ENCODE peak calls at places on chromosomes 13 and 19, in five cellular contexts. D is germinal center, W is HTR-8/SVneo, Z is left ventricle myocardium superior, C is AG10803. V is an unnamed sample.

GRCh38 chr19:41321600-41322270 is 11.8 kb downstream of the CCDC97 start:
- DNase-seq in D (no peak), W (peak), Z (peak), C (peak), V (peak)

GRCh38 chr19:45863840-45864628 is at the start of gene FOXA3:
- DNase-seq in D (peak), W (no peak), Z (peak), C (no peak), V (peak)

GRCh38 chr13:113119166-113119821 is 3.3 kb upstream of the F10 start:
- DNase-seq in D (no peak), W (no peak), Z (no peak), C (no peak), V (no peak)

GRCh38 chr19:11964858-11965645 is at the start of gene ZNF763:
- DNase-seq in D (peak), W (peak), Z (peak), C (peak), V (peak)

GRCh38 chr19:22144394-22144793 is 52.4 kb downstream of the ZNF676 start:
- DNase-seq in D (no peak), W (no peak), Z (no peak), C (no peak), V (no peak)

GRCh38 chr19:47411101-47411500 is 8.2 kb downstream of the MEIS3 start:
- DNase-seq in D (no peak), W (no peak), Z (no peak), C (no peak), V (no peak)

GRCh38 chr13:84430015-84430414 is 547.7 kb upstream of the SLITRK1 start:
- DNase-seq in D (no peak), W (peak), Z (no peak), C (peak), V (no peak)

GRCh38 chr13:105774739-105775460 is 760.6 kb downstream of the EFNB2 start:
- DNase-seq in D (no peak), W (no peak), Z (no peak), C (no peak), V (no peak)

GRCh38 chr19:46609511-46610412 is 8.6 kb downstream of the CALM3 start:
- DNase-seq in D (no peak), W (no peak), Z (peak), C (no peak), V (no peak)

GRCh38 chr13:67619346-67619745 is 389.2 kb upstream of the PCDH9 start:
- DNase-seq in D (no peak), W (no peak), Z (no peak), C (no peak), V (no peak)

GRCh38 chr13:49308977-49309408 is 61.3 kb downstream of the CDADC1 start:
- DNase-seq in D (no peak), W (no peak), Z (peak), C (no peak), V (no peak)

GRCh38 chr13:72384879-72385278 is 342.6 kb downstream of the MZT1 start:
- DNase-seq in D (no peak), W (no peak), Z (no peak), C (peak), V (peak)

GRCh38 chr19:7211191-7211988 is 82.8 kb downstream of the INSR start:
- DNase-seq in D (no peak), W (no peak), Z (peak), C (no peak), V (no peak)

GRCh38 chr19:1105873-1106840 is 2.4 kb downstream of the GPX4 start:
- DNase-seq in D (no peak), W (no peak), Z (no peak), C (peak), V (no peak)

GRCh38 chr19:1746401-1747284 is 6.7 kb upstream of the ONECUT3 start:
- DNase-seq in D (no peak), W (no peak), Z (no peak), C (peak), V (no peak)

GRCh38 chr13:51221674-51222509 is at the start of gene FAM124A:
- DNase-seq in D (peak), W (peak), Z (peak), C (peak), V (no peak)

GRCh38 chr19:38105574-38105973 is 118.4 kb downstream of the DPF1 start:
- DNase-seq in D (no peak), W (no peak), Z (no peak), C (no peak), V (no peak)

GRCh38 chr13:66835040-66835628 is 395.0 kb downstream of the PCDH9 start:
- DNase-seq in D (no peak), W (no peak), Z (peak), C (no peak), V (no peak)

GRCh38 chr19:1282588-1283206 is 3.0 kb upstream of the EFNA2 start:
- DNase-seq in D (no peak), W (no peak), Z (no peak), C (no peak), V (no peak)

GRCh38 chr19:6589711-6590457 is 1.1 kb downstream of the CD70 start:
- DNase-seq in D (peak), W (no peak), Z (no peak), C (no peak), V (no peak)

GRCh38 chr13:85009447-85009846 is 789.8 kb downstream of the SLITRK6 start:
- DNase-seq in D (no peak), W (no peak), Z (no peak), C (no peak), V (no peak)

GRCh38 chr13:104422668-104423067 is 1356.5 kb upstream of the SLC10A2 start:
- DNase-seq in D (no peak), W (no peak), Z (no peak), C (no peak), V (no peak)

GRCh38 chr13:49975826-49976225 is 21.0 kb upstream of the TRIM13 start:
- DNase-seq in D (no peak), W (no peak), Z (no peak), C (no peak), V (no peak)

GRCh38 chr13:101626925-101627555 is 174.6 kb downstream of the ITGBL1 start:
- DNase-seq in D (no peak), W (no peak), Z (no peak), C (no peak), V (no peak)

GRCh38 chr19:58395220-58395978 is at the start of gene RNF225:
- DNase-seq in D (no peak), W (no peak), Z (no peak), C (no peak), V (no peak)

GRCh38 chr19:18446811-18447359 is 9.0 kb upstream of the ISYNA1 start:
- DNase-seq in D (no peak), W (no peak), Z (no peak), C (no peak), V (no peak)

GRCh38 chr19:52335768-52336116 is 301 bp upstream of the ZNF610 start:
- DNase-seq in D (no peak), W (no peak), Z (no peak), C (no peak), V (no peak)

GRCh38 chr19:48663667-48664066 is 9.2 kb downstream of the NTN5 start:
- DNase-seq in D (no peak), W (no peak), Z (no peak), C (no peak), V (no peak)

GRCh38 chr19:6387372-6387771 is 5.6 kb downstream of the GTF2F1 start:
- DNase-seq in D (no peak), W (no peak), Z (no peak), C (no peak), V (no peak)

GRCh38 chr19:37778613-37779138 is 710 bp downstream of the ZNF573 start:
- DNase-seq in D (no peak), W (no peak), Z (no peak), C (peak), V (no peak)

GRCh38 chr13:48539550-48539949 is 6.7 kb upstream of the RCBTB2 start:
- DNase-seq in D (no peak), W (no peak), Z (peak), C (peak), V (no peak)

GRCh38 chr19:37342753-37343152 is 28.1 kb upstream of the ZNF527 start:
- DNase-seq in D (no peak), W (no peak), Z (no peak), C (peak), V (no peak)

GRCh38 chr19:17766543-17767131 is 15.4 kb downstream of the FCHO1 start:
- DNase-seq in D (no peak), W (peak), Z (peak), C (peak), V (peak)

GRCh38 chr19:45995715-45996385 is 583 bp downstream of the CCDC61 start:
- DNase-seq in D (no peak), W (no peak), Z (no peak), C (no peak), V (no peak)

GRCh38 chr19:1389033-1389940 is 5.6 kb downstream of the NDUFS7 start:
- DNase-seq in D (no peak), W (no peak), Z (no peak), C (no peak), V (no peak)

GRCh38 chr13:111494641-111495040 is 174.2 kb downstream of the TEX29 start:
- DNase-seq in D (no peak), W (no peak), Z (no peak), C (no peak), V (no peak)